ENCODE peak calls at places on chromosomes 2 and 18, in eight cellular contexts. One of them, this sample, is unnamed.

GRCh38 chr2:88082781-88083180 is 15.2 kb downstream of the SMYD1 start:
- DNase-seq in AG04450: no peak
- DNase-seq in Calu3: no peak
- DNase-seq in epithelial cell of esophagus: no peak
- DNase-seq in uterus: no peak
- DNase-seq in WTC11: no peak
- DNase-seq in dorsolateral prefrontal cortex: no peak
- DNase-seq in PC-9: no peak
- DNase-seq in this sample: no peak

GRCh38 chr2:160353166-160353565 is 140.4 kb downstream of the RBMS1 start:
- DNase-seq in AG04450: no peak
- DNase-seq in Calu3: peak
- DNase-seq in epithelial cell of esophagus: peak
- DNase-seq in uterus: no peak
- DNase-seq in WTC11: no peak
- DNase-seq in dorsolateral prefrontal cortex: no peak
- DNase-seq in PC-9: no peak
- DNase-seq in this sample: peak

GRCh38 chr18:74454279-74454741 is 2.8 kb downstream of the DIPK1C start:
- DNase-seq in AG04450: no peak
- DNase-seq in Calu3: no peak
- DNase-seq in epithelial cell of esophagus: no peak
- DNase-seq in uterus: no peak
- DNase-seq in WTC11: no peak
- DNase-seq in dorsolateral prefrontal cortex: peak
- DNase-seq in PC-9: no peak
- DNase-seq in this sample: no peak

GRCh38 chr2:95525294-95526035 is 40.9 kb upstream of the TRIM43B start:
- DNase-seq in AG04450: no peak
- DNase-seq in Calu3: peak
- DNase-seq in epithelial cell of esophagus: no peak
- DNase-seq in uterus: no peak
- DNase-seq in WTC11: no peak
- DNase-seq in dorsolateral prefrontal cortex: no peak
- DNase-seq in PC-9: peak
- DNase-seq in this sample: no peak

GRCh38 chr2:183035298-183035953 is 2.8 kb downstream of the NCKAP1 start:
- DNase-seq in AG04450: peak
- DNase-seq in Calu3: no peak
- DNase-seq in epithelial cell of esophagus: peak
- DNase-seq in uterus: no peak
- DNase-seq in WTC11: no peak
- DNase-seq in dorsolateral prefrontal cortex: no peak
- DNase-seq in PC-9: peak
- DNase-seq in this sample: peak

GRCh38 chr2:12819721-12820120 is 103.0 kb downstream of the TRIB2 start:
- DNase-seq in AG04450: no peak
- DNase-seq in Calu3: no peak
- DNase-seq in epithelial cell of esophagus: no peak
- DNase-seq in uterus: no peak
- DNase-seq in WTC11: no peak
- DNase-seq in dorsolateral prefrontal cortex: no peak
- DNase-seq in PC-9: no peak
- DNase-seq in this sample: peak

GRCh38 chr18:49645836-49646235 is 84.0 kb downstream of the LIPG start:
- DNase-seq in AG04450: no peak
- DNase-seq in Calu3: no peak
- DNase-seq in epithelial cell of esophagus: no peak
- DNase-seq in uterus: peak
- DNase-seq in WTC11: no peak
- DNase-seq in dorsolateral prefrontal cortex: no peak
- DNase-seq in PC-9: no peak
- DNase-seq in this sample: no peak

GRCh38 chr18:7683753-7684152 is 116.6 kb downstream of the PTPRM start:
- DNase-seq in AG04450: no peak
- DNase-seq in Calu3: no peak
- DNase-seq in epithelial cell of esophagus: peak
- DNase-seq in uterus: no peak
- DNase-seq in WTC11: peak
- DNase-seq in dorsolateral prefrontal cortex: no peak
- DNase-seq in PC-9: no peak
- DNase-seq in this sample: no peak

GRCh38 chr2:233597522-233597921 is 19.9 kb upstream of the UGT1A8 start:
- DNase-seq in AG04450: no peak
- DNase-seq in Calu3: no peak
- DNase-seq in epithelial cell of esophagus: no peak
- DNase-seq in uterus: no peak
- DNase-seq in WTC11: no peak
- DNase-seq in dorsolateral prefrontal cortex: no peak
- DNase-seq in PC-9: no peak
- DNase-seq in this sample: no peak

GRCh38 chr2:221572180-221572820 is at the start of gene EPHA4:
- DNase-seq in AG04450: peak
- DNase-seq in Calu3: peak
- DNase-seq in epithelial cell of esophagus: peak
- DNase-seq in uterus: peak
- DNase-seq in WTC11: peak
- DNase-seq in dorsolateral prefrontal cortex: peak
- DNase-seq in PC-9: peak
- DNase-seq in this sample: peak

GRCh38 chr2:37827911-37828411 is 97.1 kb upstream of the RMDN2 start:
- DNase-seq in AG04450: peak
- DNase-seq in Calu3: no peak
- DNase-seq in epithelial cell of esophagus: peak
- DNase-seq in uterus: no peak
- DNase-seq in WTC11: no peak
- DNase-seq in dorsolateral prefrontal cortex: no peak
- DNase-seq in PC-9: no peak
- DNase-seq in this sample: peak

GRCh38 chr2:46036929-46037328 is 260.3 kb upstream of the EPAS1 start:
- DNase-seq in AG04450: no peak
- DNase-seq in Calu3: no peak
- DNase-seq in epithelial cell of esophagus: no peak
- DNase-seq in uterus: no peak
- DNase-seq in WTC11: no peak
- DNase-seq in dorsolateral prefrontal cortex: no peak
- DNase-seq in PC-9: no peak
- DNase-seq in this sample: no peak

GRCh38 chr2:158755738-158756137 is 39.4 kb upstream of the DAPL1 start:
- DNase-seq in AG04450: no peak
- DNase-seq in Calu3: peak
- DNase-seq in epithelial cell of esophagus: no peak
- DNase-seq in uterus: no peak
- DNase-seq in WTC11: peak
- DNase-seq in dorsolateral prefrontal cortex: no peak
- DNase-seq in PC-9: no peak
- DNase-seq in this sample: peak
- TF ChIP-seq CTCF in AG04450: peak
- TF ChIP-seq CTCF in Calu3: no peak
- TF ChIP-seq CTCF in epithelial cell of esophagus: peak
- TF ChIP-seq CTCF in uterus: no peak
- TF ChIP-seq CTCF in WTC11: peak
- TF ChIP-seq CTCF in dorsolateral prefrontal cortex: no peak
- TF ChIP-seq CTCF in PC-9: no peak
- TF ChIP-seq CTCF in this sample: peak

GRCh38 chr2:9909106-9909505 is 42.4 kb upstream of the GRHL1 start:
- DNase-seq in AG04450: no peak
- DNase-seq in Calu3: no peak
- DNase-seq in epithelial cell of esophagus: peak
- DNase-seq in uterus: no peak
- DNase-seq in WTC11: no peak
- DNase-seq in dorsolateral prefrontal cortex: no peak
- DNase-seq in PC-9: no peak
- DNase-seq in this sample: no peak

GRCh38 chr2:9910699-9911098 is 40.8 kb upstream of the GRHL1 start:
- DNase-seq in AG04450: no peak
- DNase-seq in Calu3: no peak
- DNase-seq in epithelial cell of esophagus: no peak
- DNase-seq in uterus: no peak
- DNase-seq in WTC11: no peak
- DNase-seq in dorsolateral prefrontal cortex: no peak
- DNase-seq in PC-9: no peak
- DNase-seq in this sample: no peak

GRCh38 chr2:9918275-9918674 is 33.2 kb upstream of the GRHL1 start:
- DNase-seq in AG04450: no peak
- DNase-seq in Calu3: no peak
- DNase-seq in epithelial cell of esophagus: peak
- DNase-seq in uterus: no peak
- DNase-seq in WTC11: no peak
- DNase-seq in dorsolateral prefrontal cortex: no peak
- DNase-seq in PC-9: no peak
- DNase-seq in this sample: no peak

GRCh38 chr2:9912468-9912867 is 39.0 kb upstream of the GRHL1 start:
- DNase-seq in AG04450: no peak
- DNase-seq in Calu3: no peak
- DNase-seq in epithelial cell of esophagus: no peak
- DNase-seq in uterus: no peak
- DNase-seq in WTC11: no peak
- DNase-seq in dorsolateral prefrontal cortex: no peak
- DNase-seq in PC-9: no peak
- DNase-seq in this sample: no peak

DNA sequence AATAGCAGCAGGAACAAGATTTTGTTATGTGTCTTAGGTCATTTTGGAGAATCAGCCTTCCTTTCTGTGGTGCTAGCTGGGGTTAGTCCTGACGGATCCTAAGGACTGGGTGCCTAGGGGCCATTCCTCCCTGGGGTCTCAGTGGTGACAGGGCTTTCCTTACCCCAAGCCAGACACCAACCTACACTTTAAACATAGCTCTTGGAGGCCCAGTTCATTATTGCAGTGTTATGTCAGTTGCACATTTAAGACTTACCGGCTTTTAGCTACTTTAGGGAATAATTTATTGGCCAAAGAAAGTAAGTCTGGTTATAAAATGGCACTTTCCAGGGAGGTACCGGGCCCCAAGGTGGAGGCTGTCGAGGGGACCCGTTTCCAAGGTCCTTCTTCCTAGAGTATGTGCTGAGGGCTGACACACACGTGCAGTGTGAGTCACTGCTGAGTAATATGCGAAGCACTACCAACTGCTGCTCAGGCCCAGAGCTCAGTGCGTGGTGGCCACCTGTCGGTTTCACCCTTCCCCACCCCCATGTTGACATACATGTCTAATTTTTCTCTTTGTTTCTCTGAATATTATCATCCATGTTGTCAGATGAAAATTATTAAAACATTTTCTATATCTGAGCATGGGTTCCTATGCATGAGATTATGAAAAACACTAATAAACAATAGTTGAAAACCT is 37.0 kb upstream of the GRHL1 start:
- DNase-seq in AG04450: peak
- DNase-seq in Calu3: peak
- DNase-seq in epithelial cell of esophagus: peak
- DNase-seq in uterus: no peak
- DNase-seq in WTC11: no peak
- DNase-seq in dorsolateral prefrontal cortex: no peak
- DNase-seq in PC-9: peak
- DNase-seq in this sample: peak
- TF ChIP-seq CTCF in AG04450: peak
- TF ChIP-seq CTCF in Calu3: peak
- TF ChIP-seq CTCF in epithelial cell of esophagus: peak
- TF ChIP-seq CTCF in uterus: no peak
- TF ChIP-seq CTCF in WTC11: no peak
- TF ChIP-seq CTCF in dorsolateral prefrontal cortex: no peak
- TF ChIP-seq CTCF in PC-9: peak
- TF ChIP-seq CTCF in this sample: peak

GRCh38 chr2:101120124-101120996 is 30.8 kb downstream of the TBC1D8 start:
- DNase-seq in AG04450: no peak
- DNase-seq in Calu3: peak
- DNase-seq in epithelial cell of esophagus: peak
- DNase-seq in uterus: peak
- DNase-seq in WTC11: no peak
- DNase-seq in dorsolateral prefrontal cortex: no peak
- DNase-seq in PC-9: peak
- DNase-seq in this sample: peak

GRCh38 chr2:101124684-101125366 is 26.4 kb downstream of the TBC1D8 start:
- DNase-seq in AG04450: peak
- DNase-seq in Calu3: peak
- DNase-seq in epithelial cell of esophagus: peak
- DNase-seq in uterus: peak
- DNase-seq in WTC11: no peak
- DNase-seq in dorsolateral prefrontal cortex: no peak
- DNase-seq in PC-9: peak
- DNase-seq in this sample: peak

GRCh38 chr2:101119431-101119830 is 31.8 kb downstream of the TBC1D8 start:
- DNase-seq in AG04450: no peak
- DNase-seq in Calu3: peak
- DNase-seq in epithelial cell of esophagus: peak
- DNase-seq in uterus: peak
- DNase-seq in WTC11: no peak
- DNase-seq in dorsolateral prefrontal cortex: no peak
- DNase-seq in PC-9: no peak
- DNase-seq in this sample: peak

GRCh38 chr2:101124061-101124460 is 27.1 kb downstream of the TBC1D8 start:
- DNase-seq in AG04450: no peak
- DNase-seq in Calu3: no peak
- DNase-seq in epithelial cell of esophagus: peak
- DNase-seq in uterus: no peak
- DNase-seq in WTC11: no peak
- DNase-seq in dorsolateral prefrontal cortex: no peak
- DNase-seq in PC-9: no peak
- DNase-seq in this sample: no peak

GRCh38 chr2:101121174-101121573 is 30.0 kb downstream of the TBC1D8 start:
- DNase-seq in AG04450: no peak
- DNase-seq in Calu3: no peak
- DNase-seq in epithelial cell of esophagus: no peak
- DNase-seq in uterus: no peak
- DNase-seq in WTC11: no peak
- DNase-seq in dorsolateral prefrontal cortex: no peak
- DNase-seq in PC-9: no peak
- DNase-seq in this sample: peak
- TF ChIP-seq CTCF in AG04450: no peak
- TF ChIP-seq CTCF in Calu3: no peak
- TF ChIP-seq CTCF in epithelial cell of esophagus: no peak
- TF ChIP-seq CTCF in uterus: no peak
- TF ChIP-seq CTCF in WTC11: no peak
- TF ChIP-seq CTCF in dorsolateral prefrontal cortex: no peak
- TF ChIP-seq CTCF in PC-9: no peak
- TF ChIP-seq CTCF in this sample: no peak

GRCh38 chr2:121736140-121736461 is 574 bp downstream of the NIFK start:
- DNase-seq in AG04450: no peak
- DNase-seq in Calu3: no peak
- DNase-seq in epithelial cell of esophagus: no peak
- DNase-seq in uterus: no peak
- DNase-seq in WTC11: no peak
- DNase-seq in dorsolateral prefrontal cortex: no peak
- DNase-seq in PC-9: no peak
- DNase-seq in this sample: no peak
- TF ChIP-seq CTCF in AG04450: no peak
- TF ChIP-seq CTCF in Calu3: no peak
- TF ChIP-seq CTCF in epithelial cell of esophagus: no peak
- TF ChIP-seq CTCF in uterus: no peak
- TF ChIP-seq CTCF in WTC11: no peak
- TF ChIP-seq CTCF in dorsolateral prefrontal cortex: no peak
- TF ChIP-seq CTCF in PC-9: no peak
- TF ChIP-seq CTCF in this sample: no peak

GRCh38 chr18:10950080-10950875 is 199.1 kb downstream of the PIEZO2 start:
- DNase-seq in AG04450: no peak
- DNase-seq in Calu3: no peak
- DNase-seq in epithelial cell of esophagus: no peak
- DNase-seq in uterus: no peak
- DNase-seq in WTC11: no peak
- DNase-seq in dorsolateral prefrontal cortex: no peak
- DNase-seq in PC-9: no peak
- DNase-seq in this sample: no peak
- TF ChIP-seq CTCF in AG04450: no peak
- TF ChIP-seq CTCF in Calu3: no peak
- TF ChIP-seq CTCF in epithelial cell of esophagus: no peak
- TF ChIP-seq CTCF in uterus: no peak
- TF ChIP-seq CTCF in WTC11: no peak
- TF ChIP-seq CTCF in dorsolateral prefrontal cortex: no peak
- TF ChIP-seq CTCF in PC-9: no peak
- TF ChIP-seq CTCF in this sample: no peak

GRCh38 chr2:171522057-171522803 is at the start of gene CYBRD1:
- DNase-seq in AG04450: peak
- DNase-seq in Calu3: peak
- DNase-seq in epithelial cell of esophagus: peak
- DNase-seq in uterus: peak
- DNase-seq in WTC11: peak
- DNase-seq in dorsolateral prefrontal cortex: peak
- DNase-seq in PC-9: peak
- DNase-seq in this sample: peak
- TF ChIP-seq CTCF in AG04450: no peak
- TF ChIP-seq CTCF in Calu3: no peak
- TF ChIP-seq CTCF in epithelial cell of esophagus: no peak
- TF ChIP-seq CTCF in uterus: no peak
- TF ChIP-seq CTCF in WTC11: no peak
- TF ChIP-seq CTCF in dorsolateral prefrontal cortex: no peak
- TF ChIP-seq CTCF in PC-9: no peak
- TF ChIP-seq CTCF in this sample: no peak

This sample was measured in MCF 10A.